ENCODE peak calls at places on chromosomes 12 and 14, in four cellular contexts. One of them, this sample, is unnamed.

GRCh38 chr14:63656194-63656593 is 14.5 kb upstream of the WDR89 start:
- DNase-seq in psoas muscle: no peak
- DNase-seq in ACHN: no peak
- DNase-seq in activated CD4-positive, alpha-beta T cell treated with anti-CD3 and anti-CD28 coated beads for 1 hour: no peak
- DNase-seq in this sample: no peak

GRCh38 chr14:79279645-79280399 is 931.5 kb downstream of the DIO2 start:
- DNase-seq in psoas muscle: no peak
- DNase-seq in ACHN: peak
- DNase-seq in activated CD4-positive, alpha-beta T cell treated with anti-CD3 and anti-CD28 coated beads for 1 hour: no peak
- DNase-seq in this sample: no peak

GRCh38 chr14:55130194-55130550 is 1.1 kb downstream of the LGALS3 start:
- DNase-seq in psoas muscle: no peak
- DNase-seq in ACHN: peak
- DNase-seq in activated CD4-positive, alpha-beta T cell treated with anti-CD3 and anti-CD28 coated beads for 1 hour: no peak
- DNase-seq in this sample: no peak

GRCh38 chr14:85437143-85437542 is 92.8 kb upstream of the FLRT2 start:
- DNase-seq in psoas muscle: no peak
- DNase-seq in ACHN: peak
- DNase-seq in activated CD4-positive, alpha-beta T cell treated with anti-CD3 and anti-CD28 coated beads for 1 hour: no peak
- DNase-seq in this sample: no peak

GRCh38 chr12:132411457-132411856 is 78.5 kb upstream of the FBRSL1 start:
- DNase-seq in psoas muscle: no peak
- DNase-seq in ACHN: peak
- DNase-seq in activated CD4-positive, alpha-beta T cell treated with anti-CD3 and anti-CD28 coated beads for 1 hour: no peak
- DNase-seq in this sample: no peak

GRCh38 chr12:97148941-97149559 is 242.0 kb downstream of the NEDD1 start:
- DNase-seq in psoas muscle: peak
- DNase-seq in ACHN: peak
- DNase-seq in activated CD4-positive, alpha-beta T cell treated with anti-CD3 and anti-CD28 coated beads for 1 hour: peak
- DNase-seq in this sample: peak

GRCh38 chr12:11765817-11766794 is 116.6 kb downstream of the ETV6 start:
- DNase-seq in psoas muscle: no peak
- DNase-seq in ACHN: no peak
- DNase-seq in activated CD4-positive, alpha-beta T cell treated with anti-CD3 and anti-CD28 coated beads for 1 hour: no peak
- DNase-seq in this sample: no peak

GRCh38 chr12:132043770-132044467 is 94.2 kb downstream of the EP400 start:
- DNase-seq in psoas muscle: no peak
- DNase-seq in ACHN: no peak
- DNase-seq in activated CD4-positive, alpha-beta T cell treated with anti-CD3 and anti-CD28 coated beads for 1 hour: no peak
- DNase-seq in this sample: no peak

GRCh38 chr14:66085224-66085623 is 400.9 kb upstream of the CCDC196 start:
- DNase-seq in psoas muscle: no peak
- DNase-seq in ACHN: no peak
- DNase-seq in activated CD4-positive, alpha-beta T cell treated with anti-CD3 and anti-CD28 coated beads for 1 hour: no peak
- DNase-seq in this sample: no peak

GRCh38 chr12:71746983-71747611 is 7.6 kb upstream of the RAB21 start:
- DNase-seq in psoas muscle: no peak
- DNase-seq in ACHN: peak
- DNase-seq in activated CD4-positive, alpha-beta T cell treated with anti-CD3 and anti-CD28 coated beads for 1 hour: peak
- DNase-seq in this sample: peak

GRCh38 chr14:79275367-79275655 is 936.0 kb downstream of the DIO2 start:
- DNase-seq in psoas muscle: no peak
- DNase-seq in ACHN: no peak
- DNase-seq in activated CD4-positive, alpha-beta T cell treated with anti-CD3 and anti-CD28 coated beads for 1 hour: no peak
- DNase-seq in this sample: no peak

GRCh38 chr14:101181717-101182313 is 278.3 kb upstream of the RTL1 start:
- DNase-seq in psoas muscle: no peak
- DNase-seq in ACHN: no peak
- DNase-seq in activated CD4-positive, alpha-beta T cell treated with anti-CD3 and anti-CD28 coated beads for 1 hour: no peak
- DNase-seq in this sample: no peak

GRCh38 chr12:57722716-57723629 is 15.6 kb downstream of the AGAP2 start:
- DNase-seq in psoas muscle: no peak
- DNase-seq in ACHN: no peak
- DNase-seq in activated CD4-positive, alpha-beta T cell treated with anti-CD3 and anti-CD28 coated beads for 1 hour: no peak
- DNase-seq in this sample: no peak

GRCh38 chr12:100279612-100280244 is 12.8 kb downstream of the SCYL2 start:
- DNase-seq in psoas muscle: no peak
- DNase-seq in ACHN: no peak
- DNase-seq in activated CD4-positive, alpha-beta T cell treated with anti-CD3 and anti-CD28 coated beads for 1 hour: no peak
- DNase-seq in this sample: no peak

GRCh38 chr14:63647696-63648410 is 6.2 kb upstream of the WDR89 start:
- DNase-seq in psoas muscle: no peak
- DNase-seq in ACHN: no peak
- DNase-seq in activated CD4-positive, alpha-beta T cell treated with anti-CD3 and anti-CD28 coated beads for 1 hour: no peak
- DNase-seq in this sample: no peak

GRCh38 chr14:74408870-74409269 is 17.1 kb downstream of the SYNDIG1L start:
- DNase-seq in psoas muscle: no peak
- DNase-seq in ACHN: no peak
- DNase-seq in activated CD4-positive, alpha-beta T cell treated with anti-CD3 and anti-CD28 coated beads for 1 hour: no peak
- DNase-seq in this sample: no peak

GRCh38 chr12:116137318-116137717 is 140.2 kb downstream of the MED13L start:
- DNase-seq in psoas muscle: no peak
- DNase-seq in ACHN: no peak
- DNase-seq in activated CD4-positive, alpha-beta T cell treated with anti-CD3 and anti-CD28 coated beads for 1 hour: no peak
- DNase-seq in this sample: no peak

GRCh38 chr12:64875186-64875585 is 50.7 kb downstream of the TBC1D30 start:
- DNase-seq in psoas muscle: no peak
- DNase-seq in ACHN: no peak
- DNase-seq in activated CD4-positive, alpha-beta T cell treated with anti-CD3 and anti-CD28 coated beads for 1 hour: no peak
- DNase-seq in this sample: no peak

GRCh38 chr12:6899837-6900519 is 4.6 kb upstream of the LRRC23 start:
- DNase-seq in psoas muscle: no peak
- DNase-seq in ACHN: no peak
- DNase-seq in activated CD4-positive, alpha-beta T cell treated with anti-CD3 and anti-CD28 coated beads for 1 hour: no peak
- DNase-seq in this sample: no peak

GRCh38 chr12:93153321-93153720 is 224.2 kb upstream of the EEA1 start:
- DNase-seq in psoas muscle: no peak
- DNase-seq in ACHN: no peak
- DNase-seq in activated CD4-positive, alpha-beta T cell treated with anti-CD3 and anti-CD28 coated beads for 1 hour: no peak
- DNase-seq in this sample: no peak

GRCh38 chr12:123034865-123035264 is 54.4 kb downstream of the ARL6IP4 start:
- DNase-seq in psoas muscle: no peak
- DNase-seq in ACHN: peak
- DNase-seq in activated CD4-positive, alpha-beta T cell treated with anti-CD3 and anti-CD28 coated beads for 1 hour: no peak
- DNase-seq in this sample: peak

GRCh38 chr14:28944605-28945004 is 178.0 kb downstream of the FOXG1 start:
- DNase-seq in psoas muscle: no peak
- DNase-seq in ACHN: no peak
- DNase-seq in activated CD4-positive, alpha-beta T cell treated with anti-CD3 and anti-CD28 coated beads for 1 hour: no peak
- DNase-seq in this sample: no peak

GRCh38 chr14:96905825-96906224 is 108.6 kb downstream of the VRK1 start:
- DNase-seq in psoas muscle: no peak
- DNase-seq in ACHN: no peak
- DNase-seq in activated CD4-positive, alpha-beta T cell treated with anti-CD3 and anti-CD28 coated beads for 1 hour: no peak
- DNase-seq in this sample: no peak

GRCh38 chr12:76927170-76927784 is 48.5 kb upstream of the CSRP2 start:
- DNase-seq in psoas muscle: no peak
- DNase-seq in ACHN: peak
- DNase-seq in activated CD4-positive, alpha-beta T cell treated with anti-CD3 and anti-CD28 coated beads for 1 hour: no peak
- DNase-seq in this sample: peak

GRCh38 chr12:108810636-108811035 is 46.7 kb downstream of the SSH1 start:
- DNase-seq in psoas muscle: no peak
- DNase-seq in ACHN: no peak
- DNase-seq in activated CD4-positive, alpha-beta T cell treated with anti-CD3 and anti-CD28 coated beads for 1 hour: no peak
- DNase-seq in this sample: no peak

GRCh38 chr12:64951944-64952343 is 127.5 kb downstream of the TBC1D30 start:
- DNase-seq in psoas muscle: no peak
- DNase-seq in ACHN: no peak
- DNase-seq in activated CD4-positive, alpha-beta T cell treated with anti-CD3 and anti-CD28 coated beads for 1 hour: no peak
- DNase-seq in this sample: no peak

GRCh38 chr12:67681145-67681778 is 32.7 kb downstream of the DYRK2 start:
- DNase-seq in psoas muscle: no peak
- DNase-seq in ACHN: peak
- DNase-seq in activated CD4-positive, alpha-beta T cell treated with anti-CD3 and anti-CD28 coated beads for 1 hour: no peak
- DNase-seq in this sample: no peak

GRCh38 chr14:63426838-63427237 is 108.1 kb upstream of the GPHB5 start:
- DNase-seq in psoas muscle: no peak
- DNase-seq in ACHN: no peak
- DNase-seq in activated CD4-positive, alpha-beta T cell treated with anti-CD3 and anti-CD28 coated beads for 1 hour: no peak
- DNase-seq in this sample: no peak

GRCh38 chr12:90833228-90833627 is 121.7 kb downstream of the CCER1 start:
- DNase-seq in psoas muscle: no peak
- DNase-seq in ACHN: no peak
- DNase-seq in activated CD4-positive, alpha-beta T cell treated with anti-CD3 and anti-CD28 coated beads for 1 hour: no peak
- DNase-seq in this sample: no peak

GRCh38 chr12:108731105-108731865 is at the start of gene CORO1C:
- DNase-seq in psoas muscle: peak
- DNase-seq in ACHN: peak
- DNase-seq in activated CD4-positive, alpha-beta T cell treated with anti-CD3 and anti-CD28 coated beads for 1 hour: peak
- DNase-seq in this sample: peak

GRCh38 chr14:76946753-76947077 is 81.8 kb downstream of the IRF2BPL start:
- DNase-seq in psoas muscle: no peak
- DNase-seq in ACHN: no peak
- DNase-seq in activated CD4-positive, alpha-beta T cell treated with anti-CD3 and anti-CD28 coated beads for 1 hour: no peak
- DNase-seq in this sample: no peak

GRCh38 chr12:119274636-119275065 is 59.9 kb upstream of the CCDC60 start:
- DNase-seq in psoas muscle: no peak
- DNase-seq in ACHN: no peak
- DNase-seq in activated CD4-positive, alpha-beta T cell treated with anti-CD3 and anti-CD28 coated beads for 1 hour: no peak
- DNase-seq in this sample: no peak

GRCh38 chr12:53938276-53939140 is at the start of gene HOXC13:
- DNase-seq in psoas muscle: peak
- DNase-seq in ACHN: peak
- DNase-seq in activated CD4-positive, alpha-beta T cell treated with anti-CD3 and anti-CD28 coated beads for 1 hour: no peak
- DNase-seq in this sample: peak

GRCh38 chr14:72643317-72643801 is 250.5 kb downstream of the DPF3 start:
- DNase-seq in psoas muscle: peak
- DNase-seq in ACHN: peak
- DNase-seq in activated CD4-positive, alpha-beta T cell treated with anti-CD3 and anti-CD28 coated beads for 1 hour: no peak
- DNase-seq in this sample: no peak

This sample was measured in NCI-H460.